ENCODE peak calls at places on chromosomes 5 and 9, in seven cellular contexts. One of them, this sample, is unnamed.

GRCh38 chr5:151047814-151048425 is 27.5 kb downstream of the GPX3 start:
- DNase-seq in AG04449: no peak
- DNase-seq in dorsolateral prefrontal cortex: no peak
- DNase-seq in colonic mucosa: no peak
- DNase-seq in astrocyte: no peak
- DNase-seq in kidney: peak; percentile 54
- DNase-seq in A549: peak; percentile 28
- DNase-seq in this sample: peak; percentile 36

GRCh38 chr5:14258840-14259239 is 115.7 kb downstream of the TRIO start:
- DNase-seq in AG04449: no peak
- DNase-seq in A549: no peak
- DNase-seq in dorsolateral prefrontal cortex: no peak
- DNase-seq in astrocyte: no peak
- DNase-seq in kidney: no peak
- DNase-seq in colonic mucosa: no peak
- DNase-seq in this sample: no peak

GRCh38 chr5:63247651-63248050 is 669.0 kb downstream of the LRRC70 start:
- DNase-seq in colonic mucosa: no peak
- DNase-seq in A549: no peak
- DNase-seq in dorsolateral prefrontal cortex: no peak
- DNase-seq in astrocyte: peak; percentile 0
- DNase-seq in kidney: no peak
- DNase-seq in AG04449: no peak
- DNase-seq in this sample: no peak

GRCh38 chr5:71922584-71923106 is 184.6 kb upstream of the MAP1B start:
- DNase-seq in kidney: no peak
- DNase-seq in astrocyte: peak; percentile 94
- DNase-seq in colonic mucosa: no peak
- DNase-seq in dorsolateral prefrontal cortex: no peak
- DNase-seq in AG04449: no peak
- DNase-seq in A549: peak; percentile 89
- DNase-seq in this sample: no peak

GRCh38 chr5:164235176-164235914 is 729.9 kb downstream of the MAT2B start:
- DNase-seq in dorsolateral prefrontal cortex: no peak
- DNase-seq in kidney: no peak
- DNase-seq in colonic mucosa: no peak
- DNase-seq in astrocyte: peak; percentile 98
- DNase-seq in AG04449: peak; percentile 87
- DNase-seq in A549: no peak
- DNase-seq in this sample: no peak

GRCh38 chr5:56816546-56817081 is 1.3 kb downstream of the MAP3K1 start:
- DNase-seq in AG04449: no peak
- DNase-seq in dorsolateral prefrontal cortex: no peak
- DNase-seq in astrocyte: peak; percentile 57
- DNase-seq in A549: peak; percentile 46
- DNase-seq in colonic mucosa: peak; percentile 68
- DNase-seq in kidney: peak; percentile 81
- DNase-seq in this sample: peak; percentile 61

GRCh38 chr5:84229045-84229444 is 155.6 kb downstream of the EDIL3 start:
- DNase-seq in astrocyte: no peak
- DNase-seq in AG04449: no peak
- DNase-seq in kidney: no peak
- DNase-seq in dorsolateral prefrontal cortex: no peak
- DNase-seq in colonic mucosa: no peak
- DNase-seq in A549: no peak
- DNase-seq in this sample: no peak

GRCh38 chr9:37329576-37329975 is 92.9 kb upstream of the GRHPR start:
- DNase-seq in astrocyte: peak; percentile 10
- DNase-seq in A549: peak; percentile 68
- DNase-seq in colonic mucosa: no peak
- DNase-seq in kidney: no peak
- DNase-seq in AG04449: no peak
- DNase-seq in dorsolateral prefrontal cortex: no peak
- DNase-seq in this sample: peak; percentile 20

DNA sequence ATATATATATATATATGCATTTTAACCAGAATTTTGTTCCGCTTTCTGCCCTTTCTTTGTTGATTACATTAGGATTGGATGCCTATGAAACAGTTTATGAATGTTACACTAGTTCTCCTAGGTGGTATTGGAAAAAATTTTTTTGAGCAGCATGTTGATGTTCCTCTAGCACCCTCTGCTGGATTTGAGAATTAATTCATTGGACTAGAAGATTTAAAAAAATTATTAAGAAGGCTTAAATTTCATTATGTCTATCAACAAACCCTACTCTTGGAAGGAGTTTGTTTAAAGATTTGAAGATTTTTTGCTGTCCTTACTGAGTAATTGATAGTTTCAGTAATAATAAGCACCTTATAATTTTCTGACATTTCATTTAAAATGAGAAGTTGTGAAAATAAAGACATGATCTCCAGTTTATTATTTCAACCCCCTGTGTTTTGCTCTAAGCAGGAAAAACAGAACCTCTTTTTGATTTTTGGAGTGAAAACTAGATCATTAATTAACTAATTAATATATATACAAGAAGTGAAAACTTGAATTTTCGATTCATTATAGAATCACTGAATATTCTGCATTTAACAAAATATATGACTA is 89.6 kb downstream of the CCDC171 start:
- DNase-seq in kidney: no peak
- DNase-seq in astrocyte: peak; percentile 25
- DNase-seq in colonic mucosa: no peak
- DNase-seq in A549: peak; percentile 47
- DNase-seq in dorsolateral prefrontal cortex: no peak
- DNase-seq in AG04449: no peak
- DNase-seq in this sample: peak; percentile 27
- TF ChIP-seq CTCF in kidney: peak; percentile 34
- TF ChIP-seq CTCF in astrocyte: peak; percentile 55
- TF ChIP-seq CTCF in colonic mucosa: peak; percentile 32
- TF ChIP-seq CTCF in A549: peak; percentile 60
- TF ChIP-seq CTCF in dorsolateral prefrontal cortex: peak; percentile 51
- TF ChIP-seq CTCF in AG04449: peak; percentile 26
- TF ChIP-seq CTCF in this sample: peak; percentile 31

GRCh38 chr9:134344068-134344820 is 18.0 kb downstream of the RXRA start:
- DNase-seq in astrocyte: peak; percentile 51
- DNase-seq in A549: no peak
- DNase-seq in colonic mucosa: no peak
- DNase-seq in kidney: no peak
- DNase-seq in AG04449: no peak
- DNase-seq in dorsolateral prefrontal cortex: peak; percentile 34
- DNase-seq in this sample: no peak
- H3K4me3 ChIP-seq in astrocyte: no peak overlapping the region
- H3K4me3 ChIP-seq in A549: no peak overlapping the region
- H3K4me3 ChIP-seq in colonic mucosa: no peak overlapping the region
- H3K4me3 ChIP-seq in kidney: no peak overlapping the region
- H3K4me3 ChIP-seq in AG04449: no peak overlapping the region
- H3K4me3 ChIP-seq in dorsolateral prefrontal cortex: no peak overlapping the region
- H3K4me3 ChIP-seq in this sample: no peak overlapping the region

GRCh38 chr5:139285651-139286392 is 7.7 kb upstream of the MATR3 start:
- DNase-seq in kidney: no peak
- DNase-seq in dorsolateral prefrontal cortex: no peak
- DNase-seq in A549: no peak
- DNase-seq in colonic mucosa: no peak
- DNase-seq in AG04449: no peak
- DNase-seq in astrocyte: no peak
- DNase-seq in this sample: no peak

GRCh38 chr5:139283252-139284166 is 10.0 kb upstream of the MATR3 start:
- DNase-seq in AG04449: no peak
- DNase-seq in astrocyte: no peak
- DNase-seq in kidney: no peak
- DNase-seq in A549: no peak
- DNase-seq in dorsolateral prefrontal cortex: no peak
- DNase-seq in colonic mucosa: no peak
- DNase-seq in this sample: peak; percentile 40

GRCh38 chr5:139291051-139291450 is 2.5 kb upstream of the MATR3 start:
- DNase-seq in AG04449: no peak
- DNase-seq in kidney: no peak
- DNase-seq in dorsolateral prefrontal cortex: no peak
- DNase-seq in A549: no peak
- DNase-seq in colonic mucosa: no peak
- DNase-seq in astrocyte: no peak
- DNase-seq in this sample: no peak

GRCh38 chr5:139284295-139284694 is 9.2 kb upstream of the MATR3 start:
- DNase-seq in dorsolateral prefrontal cortex: no peak
- DNase-seq in astrocyte: no peak
- DNase-seq in AG04449: no peak
- DNase-seq in A549: no peak
- DNase-seq in kidney: no peak
- DNase-seq in colonic mucosa: no peak
- DNase-seq in this sample: no peak

DNA sequence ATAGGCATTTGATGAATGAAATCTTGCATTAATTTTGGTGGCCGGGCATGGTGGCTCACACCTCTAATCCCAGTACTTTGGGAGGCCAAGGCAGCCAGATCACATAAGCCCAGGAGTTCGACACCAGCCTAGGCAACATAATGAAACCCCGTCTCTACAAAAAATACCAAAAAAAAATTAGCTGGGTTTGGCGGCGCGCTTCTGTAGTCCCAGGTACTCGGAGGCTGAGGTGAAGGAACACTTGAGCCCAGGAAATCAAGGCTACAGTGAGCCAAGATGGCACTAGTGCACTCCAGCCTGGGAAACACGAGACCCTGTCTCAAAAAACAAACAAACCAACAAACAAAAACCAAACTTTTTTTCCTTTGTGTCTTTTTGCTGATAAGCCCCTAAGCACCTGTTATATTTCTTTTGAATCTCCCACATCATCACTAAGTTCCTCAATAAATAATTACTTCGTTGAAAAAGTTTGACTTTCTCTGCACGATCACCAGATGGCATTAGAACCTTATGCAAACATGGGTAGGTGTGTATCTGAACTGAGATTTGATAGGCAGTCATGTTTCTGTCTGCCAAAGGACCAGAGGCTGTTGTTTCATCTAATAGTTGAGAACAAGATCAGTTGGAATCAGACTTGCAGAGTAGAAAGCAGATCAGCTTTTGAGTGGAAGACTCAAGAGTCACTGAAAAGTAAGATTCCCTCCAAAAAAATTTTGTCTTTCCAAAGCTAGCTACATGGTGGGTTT is 5.5 kb upstream of the MATR3 start:
- DNase-seq in kidney: no peak
- DNase-seq in dorsolateral prefrontal cortex: no peak
- DNase-seq in A549: peak; percentile 50
- DNase-seq in AG04449: no peak
- DNase-seq in colonic mucosa: no peak
- DNase-seq in astrocyte: no peak
- DNase-seq in this sample: no peak
- TF ChIP-seq CTCF in kidney: peak; percentile 15
- TF ChIP-seq CTCF in dorsolateral prefrontal cortex: no peak
- TF ChIP-seq CTCF in A549: peak; percentile 29
- TF ChIP-seq CTCF in AG04449: no peak
- TF ChIP-seq CTCF in colonic mucosa: no peak
- TF ChIP-seq CTCF in astrocyte: no peak
- TF ChIP-seq CTCF in this sample: no peak

GRCh38 chr9:108109927-108110326 is 620.4 kb upstream of the KLF4 start:
- DNase-seq in AG04449: no peak
- DNase-seq in astrocyte: no peak
- DNase-seq in kidney: no peak
- DNase-seq in colonic mucosa: no peak
- DNase-seq in A549: no peak
- DNase-seq in dorsolateral prefrontal cortex: no peak
- DNase-seq in this sample: no peak
- H3K4me3 ChIP-seq in AG04449: no peak overlapping the region
- H3K4me3 ChIP-seq in astrocyte: no peak overlapping the region
- H3K4me3 ChIP-seq in kidney: no peak overlapping the region
- H3K4me3 ChIP-seq in colonic mucosa: no peak overlapping the region
- H3K4me3 ChIP-seq in A549: no peak overlapping the region
- H3K4me3 ChIP-seq in dorsolateral prefrontal cortex: no peak overlapping the region
- H3K4me3 ChIP-seq in this sample: no peak overlapping the region

DNA sequence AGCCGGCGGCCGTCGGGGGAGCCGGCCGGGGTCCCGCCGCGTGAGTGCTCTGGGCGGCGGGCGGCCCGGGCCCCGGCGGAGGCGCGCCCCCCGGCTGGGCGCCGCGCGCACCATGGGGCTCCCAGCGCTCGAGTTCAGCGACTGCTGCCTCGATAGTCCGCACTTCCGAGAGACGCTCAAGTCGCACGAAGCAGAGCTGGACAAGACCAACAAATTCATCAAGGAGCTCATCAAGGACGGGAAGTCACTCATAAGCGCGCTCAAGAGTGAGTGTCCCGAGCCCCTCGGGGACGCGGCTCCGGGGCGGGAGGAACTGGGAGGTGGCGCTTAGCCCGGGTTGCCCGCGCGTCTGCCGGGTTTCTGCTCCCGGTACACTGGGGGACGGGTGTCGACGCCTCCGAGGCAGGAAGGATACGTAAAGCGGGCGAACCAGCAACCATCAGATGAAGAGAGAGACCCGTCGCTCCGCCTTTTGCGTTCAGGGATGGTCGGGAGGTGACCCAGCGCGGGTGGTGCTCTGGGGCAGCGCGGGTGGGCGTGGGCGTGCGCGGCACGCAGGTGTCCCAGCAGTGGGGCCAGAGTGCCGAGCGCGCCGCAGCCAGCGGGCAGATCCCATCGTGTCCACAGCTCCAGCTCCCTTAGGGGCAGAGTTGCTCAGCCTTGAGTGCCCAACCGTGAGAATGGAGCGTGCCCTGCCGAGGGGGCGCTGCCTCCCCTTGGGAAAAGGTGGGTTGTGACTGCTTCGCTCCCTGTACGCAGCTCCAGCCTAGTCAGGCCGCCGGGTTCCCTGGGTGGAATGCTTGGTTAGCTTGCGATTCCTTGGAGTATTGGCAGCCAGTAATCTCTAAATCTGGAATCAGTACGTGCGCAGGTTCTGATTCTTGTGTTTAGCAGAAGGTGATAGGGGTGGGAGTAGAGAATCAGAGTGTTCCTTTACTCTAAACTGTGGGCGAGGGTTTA is 753 bp downstream of the ARHGAP26 start:
- DNase-seq in astrocyte: no peak
- DNase-seq in dorsolateral prefrontal cortex: peak; percentile 30
- DNase-seq in kidney: peak; percentile 87
- DNase-seq in A549: peak; percentile 61
- DNase-seq in AG04449: no peak
- DNase-seq in colonic mucosa: peak; percentile 68
- DNase-seq in this sample: peak; percentile 74
- TF ChIP-seq CTCF in astrocyte: no peak
- TF ChIP-seq CTCF in dorsolateral prefrontal cortex: no peak
- TF ChIP-seq CTCF in kidney: peak; percentile 12
- TF ChIP-seq CTCF in A549: peak; percentile 33
- TF ChIP-seq CTCF in AG04449: peak; percentile 4
- TF ChIP-seq CTCF in colonic mucosa: no peak
- TF ChIP-seq CTCF in this sample: peak; percentile 61

DNA sequence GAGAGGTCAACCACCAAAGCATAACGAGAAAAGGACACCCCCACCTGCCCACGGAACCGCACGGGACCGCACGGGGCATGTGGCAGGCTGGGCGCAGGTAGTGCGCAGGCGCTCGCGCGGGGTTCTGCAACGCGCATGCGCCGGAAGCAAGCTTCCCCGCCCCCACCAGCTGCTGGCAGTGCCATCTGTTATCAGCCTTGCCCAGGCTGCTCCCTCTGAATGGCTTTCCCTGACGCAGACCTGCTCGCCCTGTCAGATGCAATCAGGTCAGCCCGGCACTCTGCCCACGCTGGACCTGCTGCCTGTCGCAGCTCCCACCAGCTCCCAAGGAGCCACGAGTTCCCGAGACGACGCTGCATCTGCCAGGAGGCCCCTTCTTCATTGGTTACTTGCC is 22.8 kb downstream of the PTCH1 start:
- DNase-seq in colonic mucosa: no peak
- DNase-seq in dorsolateral prefrontal cortex: peak; percentile 74
- DNase-seq in astrocyte: no peak
- DNase-seq in AG04449: no peak
- DNase-seq in kidney: peak; percentile 80
- DNase-seq in A549: no peak
- DNase-seq in this sample: peak; percentile 72
- H3K4me3 ChIP-seq in colonic mucosa: peak overlapping the region; percentile 6
- H3K4me3 ChIP-seq in dorsolateral prefrontal cortex: peak overlapping the region; percentile 33
- H3K4me3 ChIP-seq in astrocyte: peak overlapping the region; percentile 55
- H3K4me3 ChIP-seq in AG04449: no peak overlapping the region
- H3K4me3 ChIP-seq in kidney: no peak overlapping the region
- H3K4me3 ChIP-seq in A549: no peak overlapping the region
- H3K4me3 ChIP-seq in this sample: peak overlapping the region; percentile 46

GRCh38 chr9:120711354-120711753 is 2.9 kb downstream of the MEGF9 start:
- DNase-seq in colonic mucosa: no peak
- DNase-seq in dorsolateral prefrontal cortex: no peak
- DNase-seq in kidney: no peak
- DNase-seq in astrocyte: no peak
- DNase-seq in AG04449: no peak
- DNase-seq in A549: peak; percentile 44
- DNase-seq in this sample: no peak
- TF ChIP-seq CTCF in colonic mucosa: no peak
- TF ChIP-seq CTCF in dorsolateral prefrontal cortex: peak; percentile 20
- TF ChIP-seq CTCF in kidney: no peak
- TF ChIP-seq CTCF in astrocyte: no peak
- TF ChIP-seq CTCF in AG04449: no peak
- TF ChIP-seq CTCF in A549: no peak
- TF ChIP-seq CTCF in this sample: no peak